ENCODE peak calls at places on chromosomes 3 and 15, in five cellular contexts. One of them, this sample, is unnamed.

GRCh38 chr15:40878785-40879184 is 4.8 kb upstream of the RHOV start:
- DNase-seq in NCI-H1092: no peak
- DNase-seq in NCI-H524: no peak
- DNase-seq in AML-193: no peak
- DNase-seq in lung microvascular endothelial cell: no peak
- DNase-seq in this sample: no peak

GRCh38 chr15:49423021-49423420 is at the start of gene FGF7:
- DNase-seq in lung microvascular endothelial cell: peak
- DNase-seq in NCI-H524: no peak
- DNase-seq in NCI-H1092: no peak
- DNase-seq in AML-193: peak
- DNase-seq in this sample: no peak

GRCh38 chr15:87610366-87610765 is 646.2 kb downstream of the NTRK3 start:
- DNase-seq in AML-193: no peak
- DNase-seq in lung microvascular endothelial cell: no peak
- DNase-seq in NCI-H524: no peak
- DNase-seq in NCI-H1092: no peak
- DNase-seq in this sample: no peak

GRCh38 chr3:195809796-195810454 is 1.8 kb downstream of the MUC4 start:
- DNase-seq in NCI-H524: no peak
- DNase-seq in NCI-H1092: no peak
- DNase-seq in AML-193: no peak
- DNase-seq in lung microvascular endothelial cell: no peak
- DNase-seq in this sample: no peak

GRCh38 chr3:122948398-122948797 is 79.2 kb downstream of the SEMA5B start:
- DNase-seq in AML-193: no peak
- DNase-seq in lung microvascular endothelial cell: no peak
- DNase-seq in NCI-H524: peak
- DNase-seq in NCI-H1092: peak
- DNase-seq in this sample: no peak

GRCh38 chr15:68154923-68155559 is 50.1 kb downstream of the CALML4 start:
- DNase-seq in lung microvascular endothelial cell: peak
- DNase-seq in AML-193: peak
- DNase-seq in NCI-H1092: peak
- DNase-seq in NCI-H524: peak
- DNase-seq in this sample: no peak

GRCh38 chr3:128906804-128907525 is 27.5 kb downstream of the ACAD9 start:
- DNase-seq in AML-193: no peak
- DNase-seq in lung microvascular endothelial cell: no peak
- DNase-seq in NCI-H524: no peak
- DNase-seq in NCI-H1092: no peak
- DNase-seq in this sample: no peak

GRCh38 chr3:81516042-81516441 is 245.4 kb downstream of the GBE1 start:
- DNase-seq in lung microvascular endothelial cell: no peak
- DNase-seq in NCI-H524: no peak
- DNase-seq in NCI-H1092: no peak
- DNase-seq in AML-193: no peak
- DNase-seq in this sample: no peak

GRCh38 chr3:189914799-189915198 is 205.9 kb downstream of the P3H2 start:
- DNase-seq in AML-193: peak
- DNase-seq in lung microvascular endothelial cell: no peak
- DNase-seq in NCI-H524: no peak
- DNase-seq in NCI-H1092: no peak
- DNase-seq in this sample: no peak

GRCh38 chr3:185837409-185837808 is 12.6 kb upstream of the IGF2BP2 start:
- DNase-seq in NCI-H524: no peak
- DNase-seq in AML-193: no peak
- DNase-seq in lung microvascular endothelial cell: peak
- DNase-seq in NCI-H1092: no peak
- DNase-seq in this sample: no peak

GRCh38 chr3:44414517-44415090 is 62.9 kb downstream of the ZNF445 start:
- DNase-seq in lung microvascular endothelial cell: no peak
- DNase-seq in NCI-H1092: no peak
- DNase-seq in AML-193: no peak
- DNase-seq in NCI-H524: peak
- DNase-seq in this sample: no peak

GRCh38 chr3:167837430-167837829 is 101.9 kb downstream of the SERPINI1 start:
- DNase-seq in NCI-H524: peak
- DNase-seq in lung microvascular endothelial cell: peak
- DNase-seq in AML-193: peak
- DNase-seq in NCI-H1092: no peak
- DNase-seq in this sample: peak

This sample was measured in DMS 273 treated with DMSO at 0.1 percent for 48 hours.